ENCODE peak calls at places on chromosome 3, in four cellular contexts. M is tibial nerve, V is WTC11, C is astrocyte of the cerebellum. N is an unnamed sample.

GRCh38 chr3:40613306-40613705 is 88.5 kb downstream of the ZNF621 start:
- DNase-seq in M (no peak), V (no peak), C (no peak), N (no peak)

GRCh38 chr3:126135056-126135397 is 45.4 kb downstream of the ALDH1L1 start:
- DNase-seq in M (no peak), V (peak; percentile 5), C (no peak), N (no peak)

GRCh38 chr3:53635041-53635440 is 140.6 kb downstream of the CACNA1D start:
- DNase-seq in M (no peak), V (no peak), C (no peak), N (no peak)

GRCh38 chr3:188207941-188208750 is 54.2 kb downstream of the LPP start:
- DNase-seq in M (no peak), V (peak; percentile 56), C (no peak), N (no peak)

GRCh38 chr3:97265237-97266005 is 451.0 kb downstream of the EPHA6 start:
- DNase-seq in M (no peak), V (no peak), C (no peak), N (no peak)

GRCh38 chr3:194328080-194328571 is 23.0 kb downstream of the CPN2 start:
- DNase-seq in M (no peak), V (no peak), C (no peak), N (no peak)

GRCh38 chr3:30873667-30874066 is 20.8 kb downstream of the GADL1 start:
- DNase-seq in M (no peak), V (no peak), C (no peak), N (no peak)

GRCh38 chr3:189233225-189233858 is 61.6 kb downstream of the TPRG1 start:
- DNase-seq in M (peak; percentile 36), V (peak; percentile 59), C (peak; percentile 35), N (peak; percentile 75)

GRCh38 chr3:71072288-71072687 is 511.2 kb downstream of the FOXP1 start:
- DNase-seq in M (no peak), V (no peak), C (no peak), N (no peak)

GRCh38 chr3:121648219-121648958 is 12.3 kb downstream of the HCLS1 start:
- DNase-seq in M (no peak), V (no peak), C (no peak), N (no peak)

GRCh38 chr3:111610189-111610588 is 15.0 kb upstream of the ZBED2 start:
- DNase-seq in M (no peak), V (no peak), C (peak; percentile 18), N (no peak)

GRCh38 chr3:135500034-135500433 is 465.5 kb upstream of the PPP2R3A start:
- DNase-seq in M (no peak), V (no peak), C (no peak), N (no peak)

GRCh38 chr3:84634668-84635067 is 324.1 kb upstream of the CADM2 start:
- DNase-seq in M (no peak), V (no peak), C (no peak), N (no peak)

GRCh38 chr3:31743690-31744089 is 211.0 kb downstream of the STT3B start:
- DNase-seq in M (no peak), V (no peak), C (no peak), N (no peak)

GRCh38 chr3:89261673-89262072 is 154.3 kb downstream of the EPHA3 start:
- DNase-seq in M (no peak), V (no peak), C (no peak), N (no peak)

GRCh38 chr3:49333091-49333490 is 6.8 kb downstream of the USP4 start:
- DNase-seq in M (no peak), V (no peak), C (no peak), N (peak; percentile 5)

GRCh38 chr3:194137314-194138097 is 1.6 kb downstream of the HES1 start:
- DNase-seq in M (peak; percentile 35), V (peak; percentile 60), C (no peak), N (peak; percentile 88)

GRCh38 chr3:99236576-99236975 is 335.1 kb upstream of the DCBLD2 start:
- DNase-seq in M (no peak), V (no peak), C (no peak), N (no peak)

GRCh38 chr3:124202754-124203153 is 210.8 kb upstream of the ROPN1 start:
- DNase-seq in M (no peak), V (no peak), C (no peak), N (peak; percentile 81)

GRCh38 chr3:113148307-113148703 is 63.1 kb upstream of the BOC start:
- DNase-seq in M (no peak), V (no peak), C (no peak), N (no peak)

GRCh38 chr3:111963424-111963823 is 15.4 kb upstream of the ABHD10 start:
- DNase-seq in M (no peak), V (no peak), C (no peak), N (no peak)

GRCh38 chr3:5317572-5317971 is 130.1 kb downstream of the EDEM1 start:
- DNase-seq in M (no peak), V (no peak), C (no peak), N (no peak)

GRCh38 chr3:138935864-138936762 is 10.8 kb downstream of the FOXL2 start:
- DNase-seq in M (peak; percentile 46), V (peak; percentile 91), C (no peak), N (peak; percentile 85)

GRCh38 chr3:16028604-16029003 is 145.9 kb upstream of the GALNT15 start:
- DNase-seq in M (no peak), V (no peak), C (no peak), N (no peak)

GRCh38 chr3:142931222-142931621 is 32.3 kb downstream of the PAQR9 start:
- DNase-seq in M (no peak), V (peak; percentile 76), C (no peak), N (no peak)

GRCh38 chr3:194135806-194136518 is at the start of gene HES1:
- DNase-seq in M (peak; percentile 81), V (peak; percentile 93), C (peak; percentile 92), N (peak; percentile 95)

GRCh38 chr3:192395506-192395905 is 331.8 kb downstream of the FGF12 start:
- DNase-seq in M (no peak), V (no peak), C (no peak), N (no peak)

GRCh38 chr3:27080126-27080525 is 289.1 kb downstream of the NEK10 start:
- DNase-seq in M (no peak), V (no peak), C (no peak), N (no peak)

GRCh38 chr3:11637901-11638668 is 5.6 kb downstream of the VGLL4 start:
- DNase-seq in M (no peak), V (no peak), C (no peak), N (no peak)

GRCh38 chr3:16040991-16041390 is 133.5 kb upstream of the GALNT15 start:
- DNase-seq in M (no peak), V (no peak), C (no peak), N (no peak)

N was measured in aorta.